ENCODE peak calls at places on chromosomes 6 and 20, in ten cellular contexts. One of them, this sample, is unnamed. For H3K9me3, the result is how much of the 10 kb centered on the place peaks cover.

GRCh38 chr20:43996240-43996930 is 81.7 kb downstream of the TOX2 start:
- DNase-seq in CD8-positive, alpha-beta memory T cell: no peak
- DNase-seq in OCI-LY7: no peak
- DNase-seq in heart right ventricle: no peak
- DNase-seq in upper lobe of right lung: no peak
- DNase-seq in MM.1S: no peak
- DNase-seq in colonic mucosa: no peak
- DNase-seq in neural progenitor cell: no peak
- DNase-seq in breast epithelium: no peak
- DNase-seq in lower lobe of right lung: no peak
- DNase-seq in this sample: no peak

GRCh38 chr20:51628533-51629398 is 86.2 kb upstream of the NFATC2 start:
- DNase-seq in upper lobe of right lung: no peak
- DNase-seq in MM.1S: no peak
- DNase-seq in colonic mucosa: no peak
- DNase-seq in lower lobe of right lung: no peak
- DNase-seq in OCI-LY7: no peak
- DNase-seq in breast epithelium: no peak
- DNase-seq in CD8-positive, alpha-beta memory T cell: no peak
- DNase-seq in heart right ventricle: peak
- DNase-seq in neural progenitor cell: no peak
- DNase-seq in this sample: no peak

GRCh38 chr6:79031821-79032590 is 46.0 kb downstream of the PHIP start:
- DNase-seq in colonic mucosa: no peak
- DNase-seq in CD8-positive, alpha-beta memory T cell: no peak
- DNase-seq in lower lobe of right lung: no peak
- DNase-seq in MM.1S: no peak
- DNase-seq in OCI-LY7: no peak
- DNase-seq in heart right ventricle: no peak
- DNase-seq in upper lobe of right lung: no peak
- DNase-seq in neural progenitor cell: no peak
- DNase-seq in breast epithelium: no peak
- DNase-seq in this sample: no peak

GRCh38 chr6:34521463-34522288 is 34.5 kb downstream of the SPDEF start:
- DNase-seq in heart right ventricle: no peak
- DNase-seq in colonic mucosa: no peak
- DNase-seq in lower lobe of right lung: peak
- DNase-seq in OCI-LY7: no peak
- DNase-seq in upper lobe of right lung: peak
- DNase-seq in breast epithelium: no peak
- DNase-seq in CD8-positive, alpha-beta memory T cell: no peak
- DNase-seq in MM.1S: no peak
- DNase-seq in neural progenitor cell: no peak
- DNase-seq in this sample: no peak

GRCh38 chr6:73728548-73729205 is 32.7 kb downstream of the CD109 start:
- DNase-seq in heart right ventricle: no peak
- DNase-seq in OCI-LY7: no peak
- DNase-seq in breast epithelium: no peak
- DNase-seq in lower lobe of right lung: no peak
- DNase-seq in neural progenitor cell: no peak
- DNase-seq in MM.1S: no peak
- DNase-seq in CD8-positive, alpha-beta memory T cell: no peak
- DNase-seq in upper lobe of right lung: no peak
- DNase-seq in colonic mucosa: no peak
- DNase-seq in this sample: no peak

GRCh38 chr6:10582774-10583508 is 61.8 kb downstream of the GCNT2 start:
- DNase-seq in colonic mucosa: no peak
- DNase-seq in neural progenitor cell: peak
- DNase-seq in upper lobe of right lung: no peak
- DNase-seq in lower lobe of right lung: no peak
- DNase-seq in breast epithelium: no peak
- DNase-seq in OCI-LY7: no peak
- DNase-seq in MM.1S: no peak
- DNase-seq in CD8-positive, alpha-beta memory T cell: no peak
- DNase-seq in heart right ventricle: peak
- DNase-seq in this sample: no peak

GRCh38 chr20:10861086-10861485 is 187.3 kb upstream of the JAG1 start:
- DNase-seq in CD8-positive, alpha-beta memory T cell: no peak
- DNase-seq in heart right ventricle: no peak
- DNase-seq in breast epithelium: no peak
- DNase-seq in colonic mucosa: no peak
- DNase-seq in upper lobe of right lung: no peak
- DNase-seq in neural progenitor cell: no peak
- DNase-seq in lower lobe of right lung: no peak
- DNase-seq in OCI-LY7: no peak
- DNase-seq in MM.1S: no peak
- DNase-seq in this sample: no peak

GRCh38 chr6:37607949-37608348 is 89.7 kb downstream of the MDGA1 start:
- DNase-seq in upper lobe of right lung: no peak
- DNase-seq in neural progenitor cell: peak
- DNase-seq in CD8-positive, alpha-beta memory T cell: no peak
- DNase-seq in lower lobe of right lung: no peak
- DNase-seq in breast epithelium: no peak
- DNase-seq in MM.1S: no peak
- DNase-seq in OCI-LY7: no peak
- DNase-seq in heart right ventricle: no peak
- DNase-seq in colonic mucosa: no peak
- DNase-seq in this sample: no peak

GRCh38 chr20:3935295-3935955 is 46.2 kb downstream of the PANK2 start:
- DNase-seq in neural progenitor cell: no peak
- DNase-seq in lower lobe of right lung: no peak
- DNase-seq in CD8-positive, alpha-beta memory T cell: no peak
- DNase-seq in OCI-LY7: no peak
- DNase-seq in colonic mucosa: no peak
- DNase-seq in heart right ventricle: peak
- DNase-seq in breast epithelium: no peak
- DNase-seq in MM.1S: no peak
- DNase-seq in upper lobe of right lung: no peak
- DNase-seq in this sample: no peak

GRCh38 chr6:28725274-28725809 is 198.4 kb downstream of the TRIM27 start:
- DNase-seq in neural progenitor cell: no peak
- DNase-seq in colonic mucosa: no peak
- DNase-seq in OCI-LY7: no peak
- DNase-seq in lower lobe of right lung: no peak
- DNase-seq in MM.1S: no peak
- DNase-seq in heart right ventricle: no peak
- DNase-seq in breast epithelium: no peak
- DNase-seq in CD8-positive, alpha-beta memory T cell: no peak
- DNase-seq in upper lobe of right lung: no peak
- DNase-seq in this sample: no peak

GRCh38 chr20:38804682-38805501 is 605 bp upstream of the PPP1R16B start:
- DNase-seq in CD8-positive, alpha-beta memory T cell: peak
- DNase-seq in OCI-LY7: peak
- DNase-seq in neural progenitor cell: peak
- DNase-seq in lower lobe of right lung: peak
- DNase-seq in heart right ventricle: no peak
- DNase-seq in colonic mucosa: peak
- DNase-seq in upper lobe of right lung: no peak
- DNase-seq in breast epithelium: no peak
- DNase-seq in MM.1S: peak
- DNase-seq in this sample: peak

GRCh38 chr6:34273242-34273805 is 24.5 kb upstream of the SMIM29 start:
- DNase-seq in OCI-LY7: peak
- DNase-seq in lower lobe of right lung: peak
- DNase-seq in heart right ventricle: peak
- DNase-seq in colonic mucosa: no peak
- DNase-seq in upper lobe of right lung: no peak
- DNase-seq in CD8-positive, alpha-beta memory T cell: no peak
- DNase-seq in neural progenitor cell: no peak
- DNase-seq in MM.1S: no peak
- DNase-seq in breast epithelium: no peak
- DNase-seq in this sample: no peak

GRCh38 chr6:166584046-166584679 is 2.3 kb downstream of the RAMACL start:
- DNase-seq in lower lobe of right lung: no peak
- DNase-seq in neural progenitor cell: no peak
- DNase-seq in OCI-LY7: no peak
- DNase-seq in MM.1S: no peak
- DNase-seq in heart right ventricle: no peak
- DNase-seq in colonic mucosa: no peak
- DNase-seq in CD8-positive, alpha-beta memory T cell: no peak
- DNase-seq in upper lobe of right lung: no peak
- DNase-seq in breast epithelium: no peak
- DNase-seq in this sample: no peak

GRCh38 chr6:3908961-3909360 is 59.8 kb downstream of the FAM50B start:
- DNase-seq in breast epithelium: no peak
- DNase-seq in heart right ventricle: no peak
- DNase-seq in OCI-LY7: no peak
- DNase-seq in MM.1S: no peak
- DNase-seq in CD8-positive, alpha-beta memory T cell: no peak
- DNase-seq in lower lobe of right lung: no peak
- DNase-seq in colonic mucosa: no peak
- DNase-seq in neural progenitor cell: no peak
- DNase-seq in upper lobe of right lung: no peak
- DNase-seq in this sample: no peak

GRCh38 chr6:16600701-16601100 is 160.6 kb downstream of the ATXN1 start:
- DNase-seq in colonic mucosa: no peak
- DNase-seq in heart right ventricle: no peak
- DNase-seq in neural progenitor cell: no peak
- DNase-seq in upper lobe of right lung: no peak
- DNase-seq in CD8-positive, alpha-beta memory T cell: no peak
- DNase-seq in OCI-LY7: no peak
- DNase-seq in breast epithelium: no peak
- DNase-seq in lower lobe of right lung: no peak
- DNase-seq in MM.1S: no peak
- DNase-seq in this sample: no peak

GRCh38 chr20:57686931-57687652 is 22.7 kb downstream of the PMEPA1 start:
- DNase-seq in upper lobe of right lung: no peak
- DNase-seq in lower lobe of right lung: no peak
- DNase-seq in OCI-LY7: no peak
- DNase-seq in neural progenitor cell: no peak
- DNase-seq in MM.1S: no peak
- DNase-seq in heart right ventricle: no peak
- DNase-seq in CD8-positive, alpha-beta memory T cell: no peak
- DNase-seq in breast epithelium: no peak
- DNase-seq in colonic mucosa: no peak
- DNase-seq in this sample: no peak

GRCh38 chr20:50385733-50386640 is 124.2 kb upstream of the PTPN1 start:
- DNase-seq in OCI-LY7: no peak
- DNase-seq in MM.1S: no peak
- DNase-seq in breast epithelium: no peak
- DNase-seq in colonic mucosa: no peak
- DNase-seq in neural progenitor cell: no peak
- DNase-seq in heart right ventricle: no peak
- DNase-seq in lower lobe of right lung: no peak
- DNase-seq in upper lobe of right lung: no peak
- DNase-seq in CD8-positive, alpha-beta memory T cell: peak
- DNase-seq in this sample: peak

DNA sequence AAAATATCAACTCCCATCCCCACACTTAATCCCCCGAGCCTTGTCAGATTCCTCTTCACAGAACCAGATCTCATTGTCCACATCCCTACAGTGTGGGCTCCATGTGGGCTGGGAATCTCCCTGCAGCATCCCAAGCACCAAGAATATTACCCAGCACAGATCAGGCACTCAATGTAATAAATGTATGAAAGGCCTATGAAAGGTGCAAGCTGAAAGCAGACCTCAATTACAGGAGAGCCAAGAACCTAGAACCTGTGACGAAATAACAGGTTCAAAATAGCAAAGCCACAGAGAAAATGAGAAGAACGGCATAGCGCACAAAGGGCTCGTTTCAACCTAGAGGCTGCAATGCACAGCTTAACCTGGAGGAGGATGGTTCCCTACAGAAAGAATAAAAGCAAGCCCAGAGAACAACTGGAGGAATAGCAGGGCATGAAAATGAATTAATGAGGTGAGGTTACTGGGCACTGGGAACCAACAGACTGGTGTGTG is 3.1 kb downstream of the SLC23A2 start:
- DNase-seq in OCI-LY7: peak
- DNase-seq in CD8-positive, alpha-beta memory T cell: no peak
- DNase-seq in breast epithelium: no peak
- DNase-seq in heart right ventricle: no peak
- DNase-seq in upper lobe of right lung: no peak
- DNase-seq in lower lobe of right lung: no peak
- DNase-seq in MM.1S: no peak
- DNase-seq in neural progenitor cell: peak
- DNase-seq in colonic mucosa: no peak
- DNase-seq in this sample: no peak
- H3K4me3 ChIP-seq in OCI-LY7: peak
- H3K4me3 ChIP-seq in CD8-positive, alpha-beta memory T cell: no peak
- H3K4me3 ChIP-seq in breast epithelium: no peak
- H3K4me3 ChIP-seq in heart right ventricle: no peak
- H3K4me3 ChIP-seq in upper lobe of right lung: no peak
- H3K4me3 ChIP-seq in lower lobe of right lung: no peak
- H3K4me3 ChIP-seq in MM.1S: no peak
- H3K4me3 ChIP-seq in neural progenitor cell: no peak
- H3K4me3 ChIP-seq in colonic mucosa: no peak
- H3K4me3 ChIP-seq in this sample: no peak

DNA sequence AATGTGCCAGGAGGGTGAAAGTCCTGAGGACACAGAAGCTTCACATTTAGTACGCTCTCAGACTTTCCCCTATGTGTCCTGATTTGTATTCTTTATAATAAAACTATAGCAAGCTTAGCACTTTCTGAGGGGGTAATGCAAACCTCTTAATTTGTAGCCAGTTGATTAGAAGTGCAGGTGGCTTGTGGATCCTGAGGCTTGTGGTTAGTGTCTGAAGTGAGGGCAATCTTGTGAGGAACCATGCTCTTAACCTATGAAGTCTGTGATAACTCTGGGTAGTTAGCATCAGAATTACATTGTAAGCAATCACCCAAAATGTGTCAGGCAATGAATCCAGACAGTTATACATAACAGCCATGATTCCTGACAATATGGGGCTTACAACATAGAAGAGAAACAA is 51.1 kb downstream of the LHFPL5 start:
- DNase-seq in breast epithelium: no peak
- DNase-seq in heart right ventricle: no peak
- DNase-seq in OCI-LY7: no peak
- DNase-seq in upper lobe of right lung: no peak
- DNase-seq in MM.1S: no peak
- DNase-seq in neural progenitor cell: no peak
- DNase-seq in CD8-positive, alpha-beta memory T cell: no peak
- DNase-seq in lower lobe of right lung: no peak
- DNase-seq in colonic mucosa: no peak
- DNase-seq in this sample: no peak
- H3K27ac ChIP-seq in breast epithelium: no peak
- H3K27ac ChIP-seq in heart right ventricle: no peak
- H3K27ac ChIP-seq in OCI-LY7: no peak
- H3K27ac ChIP-seq in upper lobe of right lung: no peak
- H3K27ac ChIP-seq in MM.1S: no peak
- H3K27ac ChIP-seq in neural progenitor cell: no peak
- H3K27ac ChIP-seq in CD8-positive, alpha-beta memory T cell: no peak
- H3K27ac ChIP-seq in lower lobe of right lung: no peak
- H3K27ac ChIP-seq in colonic mucosa: no peak
- H3K27ac ChIP-seq in this sample: no peak

GRCh38 chr6:100460650-100461204 is 4.0 kb downstream of the SIM1 start:
- DNase-seq in breast epithelium: no peak
- DNase-seq in lower lobe of right lung: no peak
- DNase-seq in MM.1S: no peak
- DNase-seq in colonic mucosa: no peak
- DNase-seq in upper lobe of right lung: no peak
- DNase-seq in heart right ventricle: no peak
- DNase-seq in CD8-positive, alpha-beta memory T cell: no peak
- DNase-seq in OCI-LY7: no peak
- DNase-seq in neural progenitor cell: peak
- DNase-seq in this sample: no peak
- H3K9me3 ChIP-seq in breast epithelium: under half
- H3K9me3 ChIP-seq in lower lobe of right lung: under half
- H3K9me3 ChIP-seq in MM.1S: under half
- H3K9me3 ChIP-seq in colonic mucosa: under half
- H3K9me3 ChIP-seq in upper lobe of right lung: under half
- H3K9me3 ChIP-seq in heart right ventricle: under half
- H3K9me3 ChIP-seq in CD8-positive, alpha-beta memory T cell: under half
- H3K9me3 ChIP-seq in OCI-LY7: under half
- H3K9me3 ChIP-seq in neural progenitor cell: under half
- H3K9me3 ChIP-seq in this sample: under half

GRCh38 chr6:135329851-135330803 is 149.0 kb downstream of the MYB start:
- DNase-seq in lower lobe of right lung: no peak
- DNase-seq in heart right ventricle: no peak
- DNase-seq in upper lobe of right lung: no peak
- DNase-seq in OCI-LY7: no peak
- DNase-seq in CD8-positive, alpha-beta memory T cell: no peak
- DNase-seq in MM.1S: no peak
- DNase-seq in neural progenitor cell: no peak
- DNase-seq in breast epithelium: no peak
- DNase-seq in colonic mucosa: no peak
- DNase-seq in this sample: no peak
- H3K4me3 ChIP-seq in lower lobe of right lung: no peak
- H3K4me3 ChIP-seq in heart right ventricle: no peak
- H3K4me3 ChIP-seq in upper lobe of right lung: no peak
- H3K4me3 ChIP-seq in OCI-LY7: no peak
- H3K4me3 ChIP-seq in CD8-positive, alpha-beta memory T cell: no peak
- H3K4me3 ChIP-seq in MM.1S: no peak
- H3K4me3 ChIP-seq in neural progenitor cell: no peak
- H3K4me3 ChIP-seq in breast epithelium: no peak
- H3K4me3 ChIP-seq in colonic mucosa: no peak
- H3K4me3 ChIP-seq in this sample: no peak

This sample was measured in naive thymus-derived CD4-positive, alpha-beta T cell.